ENCODE peak calls at places on chromosomes 7 and 10, in four cellular contexts. One of them, this sample, is unnamed.

GRCh38 chr7:28804990-28805389 is 153.1 kb downstream of the TRIL start:
- ATAC-seq in naive thymus-derived CD8-positive, alpha-beta T cell: no peak
- ATAC-seq in Right ventricle myocardium superior: no peak
- ATAC-seq in effector memory CD8-positive, alpha-beta T cell: no peak
- ATAC-seq in this sample: peak

GRCh38 chr7:70240873-70241272 is 642.6 kb downstream of the AUTS2 start:
- ATAC-seq in naive thymus-derived CD8-positive, alpha-beta T cell: no peak
- ATAC-seq in Right ventricle myocardium superior: no peak
- ATAC-seq in effector memory CD8-positive, alpha-beta T cell: no peak
- ATAC-seq in this sample: peak

GRCh38 chr7:86469680-86470295 is 173.9 kb upstream of the GRM3 start:
- ATAC-seq in naive thymus-derived CD8-positive, alpha-beta T cell: no peak
- ATAC-seq in Right ventricle myocardium superior: peak
- ATAC-seq in effector memory CD8-positive, alpha-beta T cell: no peak
- ATAC-seq in this sample: no peak

GRCh38 chr7:2774280-2774679 is 69.8 kb downstream of the GNA12 start:
- ATAC-seq in naive thymus-derived CD8-positive, alpha-beta T cell: no peak
- ATAC-seq in Right ventricle myocardium superior: no peak
- ATAC-seq in effector memory CD8-positive, alpha-beta T cell: no peak
- ATAC-seq in this sample: no peak

GRCh38 chr7:25073451-25073850 is 51.6 kb downstream of the CYCS start:
- ATAC-seq in naive thymus-derived CD8-positive, alpha-beta T cell: no peak
- ATAC-seq in Right ventricle myocardium superior: peak
- ATAC-seq in effector memory CD8-positive, alpha-beta T cell: no peak
- ATAC-seq in this sample: no peak

GRCh38 chr7:152859781-152860191 is 100.2 kb downstream of the ACTR3B start:
- ATAC-seq in naive thymus-derived CD8-positive, alpha-beta T cell: no peak
- ATAC-seq in Right ventricle myocardium superior: no peak
- ATAC-seq in effector memory CD8-positive, alpha-beta T cell: no peak
- ATAC-seq in this sample: no peak

GRCh38 chr7:128303624-128304023 is 40.1 kb downstream of the RBM28 start:
- ATAC-seq in naive thymus-derived CD8-positive, alpha-beta T cell: no peak
- ATAC-seq in Right ventricle myocardium superior: no peak
- ATAC-seq in effector memory CD8-positive, alpha-beta T cell: no peak
- ATAC-seq in this sample: no peak

GRCh38 chr10:17073720-17074547 is 55.7 kb downstream of the CUBN start:
- ATAC-seq in naive thymus-derived CD8-positive, alpha-beta T cell: no peak
- ATAC-seq in Right ventricle myocardium superior: no peak
- ATAC-seq in effector memory CD8-positive, alpha-beta T cell: no peak
- ATAC-seq in this sample: no peak

GRCh38 chr10:85139124-85139523 is 810.7 kb downstream of the CCSER2 start:
- ATAC-seq in naive thymus-derived CD8-positive, alpha-beta T cell: no peak
- ATAC-seq in Right ventricle myocardium superior: no peak
- ATAC-seq in effector memory CD8-positive, alpha-beta T cell: no peak
- ATAC-seq in this sample: no peak

GRCh38 chr10:61197022-61197421 is 253.0 kb upstream of the RHOBTB1 start:
- ATAC-seq in naive thymus-derived CD8-positive, alpha-beta T cell: no peak
- ATAC-seq in Right ventricle myocardium superior: peak
- ATAC-seq in effector memory CD8-positive, alpha-beta T cell: no peak
- ATAC-seq in this sample: no peak

GRCh38 chr10:71805776-71806705 is 32.7 kb upstream of the VSIR start:
- ATAC-seq in naive thymus-derived CD8-positive, alpha-beta T cell: no peak
- ATAC-seq in Right ventricle myocardium superior: peak
- ATAC-seq in effector memory CD8-positive, alpha-beta T cell: peak
- ATAC-seq in this sample: no peak

GRCh38 chr10:29069952-29070351 is 218.9 kb upstream of the LYZL1 start:
- ATAC-seq in naive thymus-derived CD8-positive, alpha-beta T cell: no peak
- ATAC-seq in Right ventricle myocardium superior: no peak
- ATAC-seq in effector memory CD8-positive, alpha-beta T cell: no peak
- ATAC-seq in this sample: no peak

GRCh38 chr7:111900283-111900682 is 305.9 kb downstream of the DOCK4 start:
- ATAC-seq in naive thymus-derived CD8-positive, alpha-beta T cell: no peak
- ATAC-seq in Right ventricle myocardium superior: no peak
- ATAC-seq in effector memory CD8-positive, alpha-beta T cell: no peak
- ATAC-seq in this sample: no peak

GRCh38 chr10:2978111-2978510 is 89.2 kb upstream of the PFKP start:
- ATAC-seq in naive thymus-derived CD8-positive, alpha-beta T cell: no peak
- ATAC-seq in Right ventricle myocardium superior: no peak
- ATAC-seq in effector memory CD8-positive, alpha-beta T cell: no peak
- ATAC-seq in this sample: no peak

GRCh38 chr7:73761854-73762658 is 8.0 kb downstream of the CLDN3 start:
- ATAC-seq in naive thymus-derived CD8-positive, alpha-beta T cell: no peak
- ATAC-seq in Right ventricle myocardium superior: no peak
- ATAC-seq in effector memory CD8-positive, alpha-beta T cell: no peak
- ATAC-seq in this sample: no peak

GRCh38 chr7:131123991-131124629 is 203.6 kb upstream of the MKLN1 start:
- ATAC-seq in naive thymus-derived CD8-positive, alpha-beta T cell: peak
- ATAC-seq in Right ventricle myocardium superior: no peak
- ATAC-seq in effector memory CD8-positive, alpha-beta T cell: peak
- ATAC-seq in this sample: no peak

GRCh38 chr10:86366033-86366901 is at the start of gene GRID1:
- ATAC-seq in naive thymus-derived CD8-positive, alpha-beta T cell: peak
- ATAC-seq in Right ventricle myocardium superior: peak
- ATAC-seq in effector memory CD8-positive, alpha-beta T cell: peak
- ATAC-seq in this sample: peak

GRCh38 chr10:124705021-124705740 is 39.0 kb downstream of the FAM53B start:
- ATAC-seq in naive thymus-derived CD8-positive, alpha-beta T cell: no peak
- ATAC-seq in Right ventricle myocardium superior: no peak
- ATAC-seq in effector memory CD8-positive, alpha-beta T cell: no peak
- ATAC-seq in this sample: no peak

GRCh38 chr7:40482794-40483374 is 348.1 kb downstream of the SUGCT start:
- ATAC-seq in naive thymus-derived CD8-positive, alpha-beta T cell: no peak
- ATAC-seq in Right ventricle myocardium superior: no peak
- ATAC-seq in effector memory CD8-positive, alpha-beta T cell: no peak
- ATAC-seq in this sample: no peak

GRCh38 chr7:128041203-128041602 is 10.0 kb upstream of the LRRC4 start:
- ATAC-seq in naive thymus-derived CD8-positive, alpha-beta T cell: no peak
- ATAC-seq in Right ventricle myocardium superior: no peak
- ATAC-seq in effector memory CD8-positive, alpha-beta T cell: no peak
- ATAC-seq in this sample: no peak

GRCh38 chr7:26179422-26179821 is 21.1 kb downstream of the HNRNPA2B1 start:
- ATAC-seq in naive thymus-derived CD8-positive, alpha-beta T cell: no peak
- ATAC-seq in Right ventricle myocardium superior: no peak
- ATAC-seq in effector memory CD8-positive, alpha-beta T cell: no peak
- ATAC-seq in this sample: no peak

GRCh38 chr7:157392256-157393037 is 55.6 kb downstream of the DNAJB6 start:
- ATAC-seq in naive thymus-derived CD8-positive, alpha-beta T cell: no peak
- ATAC-seq in Right ventricle myocardium superior: no peak
- ATAC-seq in effector memory CD8-positive, alpha-beta T cell: no peak
- ATAC-seq in this sample: no peak